ENCODE peak calls at places on chromosomes 2 and 18, in six cellular contexts. V, H, T, U, J and F are unnamed samples.

GRCh38 chr2:183490930-183491329 is 366.7 kb downstream of the NUP35 start:
- DNase-seq in U (no peak), H (no peak), T (no peak), J (peak; percentile 42), V (no peak), F (no peak)

GRCh38 chr18:35610089-35610488 is 28.5 kb downstream of the GALNT1 start:
- DNase-seq in V (no peak), U (no peak), T (no peak), J (no peak), H (no peak), F (no peak)

GRCh38 chr2:159516241-159516758 is 100.0 kb downstream of the BAZ2B start:
- DNase-seq in J (peak; percentile 49), U (no peak), T (peak; percentile 6), V (peak; percentile 17), H (no peak), F (peak; percentile 6)

GRCh38 chr2:109409347-109410020 is 204.3 kb downstream of the SEPTIN10 start:
- DNase-seq in J (no peak), T (no peak), U (no peak), H (no peak), V (no peak), F (no peak)

GRCh38 chr2:128535928-128536327 is 217.3 kb upstream of the HS6ST1 start:
- DNase-seq in U (no peak), J (peak; percentile 89), H (no peak), T (no peak), V (peak; percentile 94), F (peak; percentile 56)

GRCh38 chr18:48743046-48743445 is 204.2 kb downstream of the CTIF start:
- DNase-seq in U (no peak), H (no peak), T (no peak), J (peak; percentile 37), V (peak; percentile 71), F (peak; percentile 38)

GRCh38 chr2:221596192-221596591 is 24.1 kb upstream of the EPHA4 start:
- DNase-seq in T (no peak), V (peak; percentile 80), J (peak; percentile 50), H (no peak), U (no peak), F (peak; percentile 40)

GRCh38 chr2:46942143-46942526 is 26.5 kb upstream of the MCFD2 start:
- DNase-seq in T (no peak), H (no peak), U (no peak), V (no peak), J (peak; percentile 54), F (peak; percentile 43)

GRCh38 chr18:54359233-54359632 is 1.5 kb downstream of the C18orf54 start:
- DNase-seq in J (no peak), V (peak; percentile 11), H (no peak), T (no peak), U (no peak), F (no peak)

GRCh38 chr2:9473985-9474360 is 378 bp upstream of the IAH1 start:
- DNase-seq in T (no peak), J (no peak), V (no peak), U (no peak), H (no peak), F (no peak)

GRCh38 chr2:39119732-39120520 is 925 bp downstream of the SOS1 start:
- DNase-seq in H (no peak), J (peak; percentile 68), T (peak; percentile 54), V (peak; percentile 49), U (peak; percentile 51), F (peak; percentile 77)

GRCh38 chr2:74507926-74508520 is 528 bp upstream of the PCGF1 start:
- DNase-seq in T (no peak), U (peak; percentile 66), H (no peak), V (peak; percentile 38), J (peak; percentile 63), F (no peak)

GRCh38 chr2:203811491-203812221 is 55.9 kb upstream of the CTLA4 start:
- DNase-seq in V (peak; percentile 92), H (no peak), T (no peak), U (no peak), J (peak; percentile 86), F (peak; percentile 56)

GRCh38 chr2:105437708-105438103 is 38.9 kb upstream of the FHL2 start:
- DNase-seq in U (no peak), J (peak; percentile 96), H (no peak), V (peak; percentile 90), T (no peak), F (no peak)

GRCh38 chr2:198717451-198717850 is 740.3 kb downstream of the SATB2 start:
- DNase-seq in H (no peak), U (no peak), J (no peak), V (no peak), T (no peak), F (no peak)

GRCh38 chr2:96604104-96604503 is 34.0 kb downstream of the KANSL3 start:
- DNase-seq in H (no peak), T (no peak), U (no peak), V (no peak), J (no peak), F (no peak)

GRCh38 chr2:160876029-160876428 is 284.2 kb upstream of the TANK start:
- DNase-seq in V (no peak), U (no peak), T (no peak), H (no peak), J (no peak), F (peak; percentile 68)

GRCh38 chr2:1683297-1683696 is 61.0 kb downstream of the PXDN start:
- DNase-seq in V (no peak), T (no peak), U (no peak), J (no peak), H (no peak), F (no peak)

GRCh38 chr2:32474391-32474790 is 117.6 kb downstream of the BIRC6 start:
- DNase-seq in U (no peak), V (peak; percentile 25), T (no peak), H (no peak), J (no peak), F (no peak)

GRCh38 chr2:180722551-180723239 is 257.7 kb upstream of the UBE2E3 start:
- DNase-seq in J (no peak), T (no peak), V (peak; percentile 82), H (no peak), U (no peak), F (no peak)

GRCh38 chr2:18046558-18046957 is 168.1 kb downstream of the KCNS3 start:
- DNase-seq in J (peak; percentile 44), H (no peak), V (peak; percentile 38), T (no peak), U (no peak), F (no peak)

GRCh38 chr2:99086385-99086784 is 55.1 kb upstream of the C2orf15 start:
- DNase-seq in J (no peak), T (no peak), U (no peak), V (no peak), H (no peak), F (no peak)

GRCh38 chr2:12347049-12347448 is 369.7 kb upstream of the TRIB2 start:
- DNase-seq in J (peak; percentile 37), T (no peak), U (no peak), H (no peak), V (peak; percentile 31), F (no peak)

GRCh38 chr2:11698009-11698922 is 28.3 kb upstream of the NTSR2 start:
- DNase-seq in J (peak; percentile 31), T (no peak), U (no peak), V (peak; percentile 81), H (no peak), F (peak; percentile 25)

GRCh38 chr2:213232649-213233437 is 51.4 kb upstream of the SPAG16 start:
- DNase-seq in H (no peak), V (peak; percentile 29), U (no peak), J (peak; percentile 24), T (peak; percentile 48), F (no peak)

GRCh38 chr18:57771183-57771582 is 31.9 kb downstream of the ATP8B1 start:
- DNase-seq in T (no peak), H (no peak), V (no peak), J (no peak), U (no peak), F (peak; percentile 23)

GRCh38 chr2:224410946-224411561 is 9.1 kb upstream of the FAM124B start:
- DNase-seq in U (no peak), T (no peak), J (no peak), H (no peak), V (peak; percentile 19), F (peak; percentile 33)

GRCh38 chr2:12978058-12978835 is 261.5 kb downstream of the TRIB2 start:
- DNase-seq in H (no peak), V (no peak), T (no peak), J (no peak), U (no peak), F (no peak)

GRCh38 chr2:180021850-180022249 is 14.8 kb upstream of the CWC22 start:
- DNase-seq in H (no peak), J (no peak), U (no peak), V (no peak), T (no peak), F (no peak)

GRCh38 chr2:226730487-226730886 is 69.1 kb downstream of the IRS1 start:
- DNase-seq in V (peak; percentile 54), J (peak; percentile 64), T (no peak), H (no peak), U (peak; percentile 44), F (no peak)

GRCh38 chr2:184125867-184126266 is 472.5 kb upstream of the ZNF804A start:
- DNase-seq in U (no peak), V (no peak), H (no peak), J (no peak), T (no peak), F (peak; percentile 2)

GRCh38 chr2:129779783-129780182 is 199.7 kb upstream of the RAB6C start:
- DNase-seq in V (no peak), U (peak; percentile 12), H (no peak), T (no peak), J (no peak), F (no peak)

GRCh38 chr18:80181642-80182461 is 65.5 kb downstream of the PARD6G start:
- DNase-seq in U (no peak), V (no peak), T (no peak), H (no peak), J (no peak), F (no peak)
- H3K23ac ChIP-seq in U (no peak overlapping the region), V (no peak overlapping the region), T (peak overlapping the region; percentile 45), H (no peak overlapping the region), J (no peak overlapping the region), F (no peak overlapping the region)

DNA sequence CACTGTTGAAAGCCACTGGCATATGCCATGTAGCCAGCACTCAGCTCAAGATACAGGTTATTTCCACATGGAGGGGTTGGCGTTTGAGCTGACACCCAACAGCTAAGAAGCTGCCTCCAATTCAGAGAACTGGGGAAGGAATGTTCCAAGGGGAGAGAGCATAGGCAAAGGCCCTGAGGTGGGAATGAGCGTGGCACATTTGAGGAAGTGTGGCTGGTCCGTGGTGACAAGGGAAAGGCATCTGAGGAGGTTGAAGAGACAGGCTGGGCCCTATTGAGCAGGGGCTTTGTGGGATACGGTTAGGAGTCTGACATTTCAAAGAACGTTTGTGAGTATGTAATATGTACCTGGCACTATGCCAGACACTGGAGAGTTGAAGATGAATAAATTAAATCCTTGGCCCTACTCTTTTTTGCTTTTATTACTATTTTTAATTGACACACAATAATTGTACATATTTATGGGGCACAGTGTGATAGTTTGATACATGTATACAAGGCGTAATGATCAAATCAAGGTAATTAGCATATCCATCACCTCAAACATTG is 27.6 kb upstream of the TMBIM1 start:
- DNase-seq in U (no peak), H (no peak), J (no peak), T (no peak), V (no peak), F (no peak)
- H3K4me2 ChIP-seq in U (no peak overlapping the region), H (no peak overlapping the region), J (no peak overlapping the region), T (no peak overlapping the region), V (no peak overlapping the region), F (no peak overlapping the region)

GRCh38 chr2:217392930-217393584 is 533.2 kb upstream of the TNP1 start:
- DNase-seq in V (peak; percentile 39), J (no peak), H (no peak), T (no peak), U (no peak), F (no peak)
- H2AFZ ChIP-seq in V (no peak overlapping the region), J (no peak overlapping the region), H (no peak overlapping the region), T (no peak overlapping the region), U (no peak overlapping the region), F (no peak overlapping the region)

GRCh38 chr18:9431296-9431695 is 44.0 kb upstream of the RALBP1 start:
- DNase-seq in H (no peak), T (no peak), J (no peak), U (no peak), V (no peak), F (no peak)
- H3K23ac ChIP-seq in H (no peak overlapping the region), T (no peak overlapping the region), J (no peak overlapping the region), U (no peak overlapping the region), V (no peak overlapping the region), F (no peak overlapping the region)